ENCODE peak calls at places on chromosomes 13 and 19, in five cellular contexts. G is left ventricle myocardium inferior, L is OCI-LY7, Z is right atrium auricular region, O is brain microvascular endothelial cell. X is an unnamed sample.

GRCh38 chr13:75364131-75364713 is 117.7 kb downstream of the TBC1D4 start:
- DNase-seq in G (no peak), L (no peak), Z (no peak), O (peak), X (no peak)

GRCh38 chr19:41755328-41755913 is at the start of gene CEACAM6:
- DNase-seq in G (no peak), L (no peak), Z (no peak), O (no peak), X (no peak)

GRCh38 chr19:33502991-33503790 is 18.4 kb downstream of the PEPD start:
- DNase-seq in G (no peak), L (no peak), Z (no peak), O (no peak), X (peak)

GRCh38 chr19:33665776-33666175 is 44.0 kb downstream of the CHST8 start:
- DNase-seq in G (no peak), L (no peak), Z (peak), O (no peak), X (no peak)

GRCh38 chr13:34507630-34508029 is 434.4 kb upstream of the NBEA start:
- DNase-seq in G (no peak), L (no peak), Z (no peak), O (no peak), X (no peak)

GRCh38 chr13:98039964-98040363 is 86.5 kb downstream of the IPO5 start:
- DNase-seq in G (no peak), L (no peak), Z (no peak), O (no peak), X (no peak)

GRCh38 chr13:26707122-26708006 is 53.2 kb downstream of the GPR12 start:
- DNase-seq in G (no peak), L (peak), Z (no peak), O (peak), X (no peak)

GRCh38 chr13:113152894-113153809 is 5.3 kb upstream of the PROZ start:
- DNase-seq in G (peak), L (peak), Z (peak), O (peak), X (peak)

GRCh38 chr19:55441319-55441691 is 1.8 kb downstream of the SHISA7 start:
- DNase-seq in G (no peak), L (no peak), Z (no peak), O (no peak), X (no peak)

GRCh38 chr13:99165753-99166587 is 34.7 kb upstream of the UBAC2 start:
- DNase-seq in G (no peak), L (no peak), Z (no peak), O (no peak), X (no peak)

GRCh38 chr19:56110515-56111448 is 10.3 kb downstream of the ZNF787 start:
- DNase-seq in G (peak), L (no peak), Z (no peak), O (peak), X (peak)

GRCh38 chr13:99124695-99125334 is 75.8 kb upstream of the UBAC2 start:
- DNase-seq in G (no peak), L (peak), Z (no peak), O (peak), X (no peak)

GRCh38 chr13:29507356-29507755 is 88.1 kb downstream of the SLC7A1 start:
- DNase-seq in G (no peak), L (no peak), Z (no peak), O (no peak), X (no peak)

GRCh38 chr19:10010939-10011338 is 635 bp upstream of the COL5A3 start:
- DNase-seq in G (no peak), L (no peak), Z (no peak), O (no peak), X (no peak)
- H3K4me3 ChIP-seq in G (peak), L (no peak), Z (no peak), O (no peak), X (peak)

DNA sequence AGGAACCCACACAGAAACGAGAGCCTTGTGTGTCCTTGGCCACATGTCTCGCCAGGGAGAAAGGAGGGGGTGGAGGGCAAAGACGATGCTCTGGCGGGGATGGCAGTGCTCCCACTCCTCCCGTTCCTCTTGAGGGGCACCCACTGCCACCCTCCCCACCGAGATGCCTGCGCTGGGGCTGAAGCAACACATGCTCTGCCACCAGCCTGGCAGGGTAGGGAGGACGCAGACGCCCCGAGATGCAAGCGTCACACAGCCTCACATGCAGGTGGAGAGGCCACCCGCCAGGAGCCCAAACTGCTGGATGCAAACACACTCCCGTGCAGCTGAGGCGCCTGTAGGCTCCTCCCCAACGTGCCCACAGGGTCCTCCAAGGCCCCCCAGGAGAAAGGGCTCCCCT is 2.7 kb downstream of the ADGRL1 start:
- DNase-seq in G (no peak), L (no peak), Z (no peak), O (no peak), X (no peak)
- H3K4me3 ChIP-seq in G (no peak), L (no peak), Z (no peak), O (no peak), X (no peak)

GRCh38 chr13:73062368-73062767 is 3.6 kb downstream of the KLF5 start:
- DNase-seq in G (no peak), L (no peak), Z (no peak), O (no peak), X (no peak)
- H3K4me3 ChIP-seq in G (no peak), L (no peak), Z (no peak), O (no peak), X (no peak)

GRCh38 chr19:497861-498590 is 1.7 kb downstream of the MADCAM1 start:
- DNase-seq in G (no peak), L (no peak), Z (no peak), O (no peak), X (no peak)

GRCh38 chr19:498977-499623 is 2.8 kb downstream of the MADCAM1 start:
- DNase-seq in G (no peak), L (no peak), Z (no peak), O (no peak), X (no peak)

GRCh38 chr19:497476-497860 is 1.2 kb downstream of the MADCAM1 start:
- DNase-seq in G (no peak), L (no peak), Z (no peak), O (no peak), X (peak)

GRCh38 chr19:496333-496634 is at the start of gene MADCAM1:
- DNase-seq in G (no peak), L (no peak), Z (no peak), O (no peak), X (no peak)

GRCh38 chr19:498591-498950 is 2.3 kb downstream of the MADCAM1 start:
- DNase-seq in G (no peak), L (no peak), Z (no peak), O (no peak), X (no peak)
- H3K4me3 ChIP-seq in G (no peak), L (no peak), Z (no peak), O (no peak), X (no peak)

GRCh38 chr13:112104873-112105234 is 37.9 kb downstream of the SOX1 start:
- DNase-seq in G (no peak), L (no peak), Z (peak), O (no peak), X (no peak)

GRCh38 chr13:112103260-112103843 is 36.4 kb downstream of the SOX1 start:
- DNase-seq in G (no peak), L (no peak), Z (no peak), O (no peak), X (no peak)

GRCh38 chr13:112105884-112106283 is 38.9 kb downstream of the SOX1 start:
- DNase-seq in G (no peak), L (no peak), Z (no peak), O (no peak), X (no peak)

GRCh38 chr13:112105244-112105681 is 38.3 kb downstream of the SOX1 start:
- DNase-seq in G (no peak), L (no peak), Z (no peak), O (no peak), X (no peak)

DNA sequence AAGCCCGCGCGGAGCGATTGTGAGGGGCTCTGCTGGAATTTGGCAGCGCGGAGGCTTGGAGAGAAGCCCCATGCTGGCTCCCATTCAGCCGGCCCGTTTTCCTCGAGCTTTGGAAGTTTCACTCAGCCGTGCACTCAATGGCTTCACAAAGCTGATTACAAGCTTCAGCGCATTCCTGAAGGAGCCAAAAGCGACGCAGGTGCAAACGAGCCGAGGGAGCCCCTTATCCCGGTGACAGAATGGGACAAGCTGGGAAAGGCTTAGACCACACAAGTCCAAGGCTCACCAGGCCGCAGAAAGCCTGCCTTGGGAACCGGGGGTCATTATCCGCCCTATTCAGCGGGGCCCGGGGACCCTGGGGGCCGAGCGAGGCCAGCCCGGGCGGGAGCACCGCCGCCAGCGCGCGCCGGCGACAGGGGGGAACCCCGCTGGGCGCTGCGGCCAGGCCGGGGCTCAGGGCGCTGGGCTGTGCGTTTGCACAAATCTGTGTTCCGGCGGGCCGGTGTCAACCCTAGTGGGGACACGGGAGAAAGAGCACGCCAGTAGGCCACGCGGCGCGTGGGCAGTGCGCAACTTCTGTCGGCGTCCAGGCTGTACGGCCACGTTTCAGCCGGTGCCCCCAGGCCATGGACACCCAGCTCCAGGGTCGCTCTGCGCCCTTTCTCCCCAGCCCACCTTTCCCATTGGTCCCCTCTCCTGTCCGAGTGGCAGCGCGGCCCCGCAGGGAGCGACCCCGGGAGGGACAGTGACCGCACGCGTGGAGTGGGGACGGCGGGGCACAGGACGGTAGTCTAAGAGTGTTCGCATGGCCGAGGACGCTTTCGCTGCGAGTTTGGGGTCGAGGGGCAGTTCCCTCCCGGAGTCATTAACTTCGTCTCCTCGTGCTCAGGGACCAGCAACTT is 37.3 kb downstream of the SOX1 start:
- DNase-seq in G (no peak), L (no peak), Z (peak), O (no peak), X (no peak)
- H3K4me3 ChIP-seq in G (no peak), L (no peak), Z (no peak), O (no peak), X (no peak)

DNA sequence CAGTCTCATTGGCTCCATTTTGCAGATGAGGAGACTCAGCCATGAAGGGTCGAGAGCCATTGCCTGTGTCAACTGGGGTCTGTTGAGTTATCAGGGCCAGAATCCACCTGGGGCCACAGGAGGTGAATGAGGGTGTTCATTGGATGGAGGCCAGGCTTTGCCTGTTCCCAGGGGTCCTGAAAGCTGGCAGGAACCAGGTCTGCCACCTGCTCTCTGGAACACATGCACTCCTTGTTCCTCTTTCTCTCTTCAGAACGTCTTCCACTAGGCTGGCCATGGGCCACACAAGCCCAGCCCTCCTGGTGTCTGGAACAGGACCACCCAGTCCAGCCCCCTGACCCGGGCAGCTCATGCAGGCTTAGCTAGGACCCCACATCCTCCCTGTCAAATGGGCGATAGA is 21.1 kb downstream of the PPP1R37 start:
- DNase-seq in G (no peak), L (peak), Z (no peak), O (no peak), X (no peak)
- H3K4me3 ChIP-seq in G (no peak), L (no peak), Z (no peak), O (no peak), X (no peak)

GRCh38 chr13:36297259-36297599 is 385 bp downstream of the CCDC169 start:
- DNase-seq in G (no peak), L (no peak), Z (no peak), O (no peak), X (no peak)
- H3K4me3 ChIP-seq in G (peak), L (no peak), Z (peak), O (peak), X (peak)

GRCh38 chr13:94433055-94433947 is 46.2 kb downstream of the DCT start:
- DNase-seq in G (no peak), L (no peak), Z (no peak), O (no peak), X (no peak)
- H3K4me3 ChIP-seq in G (peak), L (no peak), Z (peak), O (no peak), X (no peak)

X was measured in heart left ventricle.